ENCODE peak calls at places on chromosomes 2 and 18, in ten cellular contexts. One of them, this sample, is unnamed.

GRCh38 chr18:36663312-36663711 is 165.5 kb downstream of the TPGS2 start:
- DNase-seq in gastrocnemius medialis: no peak
- DNase-seq in CD8-positive, alpha-beta T cell: no peak
- DNase-seq in NCI-H69: no peak
- DNase-seq in kidney: no peak
- DNase-seq in H9: no peak
- DNase-seq in stimulated activated CD8-positive, alpha-beta memory T cell treated with anti-CD3 and anti-CD28 coated beads, Interleukin-2, amount 100 ng/mL, for 1 hour: no peak
- DNase-seq in NCI-H2081: no peak
- DNase-seq in nephron progenitor cell: no peak
- DNase-seq in LoVo: no peak
- DNase-seq in this sample: no peak

GRCh38 chr18:28063181-28063790 is 113.6 kb downstream of the CDH2 start:
- DNase-seq in CD8-positive, alpha-beta T cell: no peak
- DNase-seq in NCI-H69: no peak
- DNase-seq in nephron progenitor cell: no peak
- DNase-seq in gastrocnemius medialis: no peak
- DNase-seq in H9: no peak
- DNase-seq in LoVo: no peak
- DNase-seq in kidney: no peak
- DNase-seq in NCI-H2081: no peak
- DNase-seq in stimulated activated CD8-positive, alpha-beta memory T cell treated with anti-CD3 and anti-CD28 coated beads, Interleukin-2, amount 100 ng/mL, for 1 hour: no peak
- DNase-seq in this sample: no peak

GRCh38 chr18:59460060-59460395 is 101.0 kb upstream of the LMAN1 start:
- DNase-seq in CD8-positive, alpha-beta T cell: no peak
- DNase-seq in H9: no peak
- DNase-seq in stimulated activated CD8-positive, alpha-beta memory T cell treated with anti-CD3 and anti-CD28 coated beads, Interleukin-2, amount 100 ng/mL, for 1 hour: no peak
- DNase-seq in LoVo: no peak
- DNase-seq in NCI-H69: no peak
- DNase-seq in gastrocnemius medialis: no peak
- DNase-seq in NCI-H2081: no peak
- DNase-seq in kidney: no peak
- DNase-seq in nephron progenitor cell: no peak
- DNase-seq in this sample: no peak

GRCh38 chr2:238202326-238203103 is 980 bp downstream of the ILKAP start:
- DNase-seq in gastrocnemius medialis: no peak
- DNase-seq in kidney: no peak
- DNase-seq in nephron progenitor cell: no peak
- DNase-seq in H9: no peak
- DNase-seq in CD8-positive, alpha-beta T cell: no peak
- DNase-seq in stimulated activated CD8-positive, alpha-beta memory T cell treated with anti-CD3 and anti-CD28 coated beads, Interleukin-2, amount 100 ng/mL, for 1 hour: no peak
- DNase-seq in NCI-H69: peak
- DNase-seq in LoVo: no peak
- DNase-seq in NCI-H2081: no peak
- DNase-seq in this sample: no peak

GRCh38 chr18:62199629-62200028 is 12.6 kb downstream of the RELCH start:
- DNase-seq in gastrocnemius medialis: no peak
- DNase-seq in CD8-positive, alpha-beta T cell: no peak
- DNase-seq in stimulated activated CD8-positive, alpha-beta memory T cell treated with anti-CD3 and anti-CD28 coated beads, Interleukin-2, amount 100 ng/mL, for 1 hour: no peak
- DNase-seq in NCI-H69: no peak
- DNase-seq in kidney: no peak
- DNase-seq in LoVo: no peak
- DNase-seq in NCI-H2081: no peak
- DNase-seq in H9: no peak
- DNase-seq in nephron progenitor cell: no peak
- DNase-seq in this sample: no peak

GRCh38 chr18:35776481-35776880 is 194.9 kb downstream of the GALNT1 start:
- DNase-seq in NCI-H69: no peak
- DNase-seq in H9: no peak
- DNase-seq in gastrocnemius medialis: no peak
- DNase-seq in nephron progenitor cell: no peak
- DNase-seq in stimulated activated CD8-positive, alpha-beta memory T cell treated with anti-CD3 and anti-CD28 coated beads, Interleukin-2, amount 100 ng/mL, for 1 hour: no peak
- DNase-seq in kidney: no peak
- DNase-seq in LoVo: no peak
- DNase-seq in NCI-H2081: no peak
- DNase-seq in CD8-positive, alpha-beta T cell: no peak
- DNase-seq in this sample: no peak

GRCh38 chr18:40935423-40935822 is 1019.6 kb upstream of the PIK3C3 start:
- DNase-seq in NCI-H69: peak
- DNase-seq in gastrocnemius medialis: no peak
- DNase-seq in H9: no peak
- DNase-seq in nephron progenitor cell: no peak
- DNase-seq in NCI-H2081: peak
- DNase-seq in LoVo: peak
- DNase-seq in CD8-positive, alpha-beta T cell: no peak
- DNase-seq in kidney: no peak
- DNase-seq in stimulated activated CD8-positive, alpha-beta memory T cell treated with anti-CD3 and anti-CD28 coated beads, Interleukin-2, amount 100 ng/mL, for 1 hour: no peak
- DNase-seq in this sample: no peak

GRCh38 chr2:877747-878146 is 72.9 kb upstream of the SNTG2 start:
- DNase-seq in NCI-H2081: no peak
- DNase-seq in NCI-H69: no peak
- DNase-seq in H9: peak
- DNase-seq in LoVo: no peak
- DNase-seq in stimulated activated CD8-positive, alpha-beta memory T cell treated with anti-CD3 and anti-CD28 coated beads, Interleukin-2, amount 100 ng/mL, for 1 hour: no peak
- DNase-seq in gastrocnemius medialis: no peak
- DNase-seq in nephron progenitor cell: no peak
- DNase-seq in kidney: no peak
- DNase-seq in CD8-positive, alpha-beta T cell: no peak
- DNase-seq in this sample: no peak

GRCh38 chr2:69781321-69782248 is 39.7 kb downstream of the ANXA4 start:
- DNase-seq in nephron progenitor cell: no peak
- DNase-seq in NCI-H2081: no peak
- DNase-seq in kidney: no peak
- DNase-seq in LoVo: peak
- DNase-seq in gastrocnemius medialis: no peak
- DNase-seq in stimulated activated CD8-positive, alpha-beta memory T cell treated with anti-CD3 and anti-CD28 coated beads, Interleukin-2, amount 100 ng/mL, for 1 hour: no peak
- DNase-seq in CD8-positive, alpha-beta T cell: no peak
- DNase-seq in H9: no peak
- DNase-seq in NCI-H69: peak
- DNase-seq in this sample: no peak

GRCh38 chr2:51218057-51218456 is 186.1 kb upstream of the NRXN1 start:
- DNase-seq in NCI-H69: no peak
- DNase-seq in stimulated activated CD8-positive, alpha-beta memory T cell treated with anti-CD3 and anti-CD28 coated beads, Interleukin-2, amount 100 ng/mL, for 1 hour: no peak
- DNase-seq in NCI-H2081: no peak
- DNase-seq in kidney: no peak
- DNase-seq in LoVo: no peak
- DNase-seq in H9: no peak
- DNase-seq in nephron progenitor cell: no peak
- DNase-seq in gastrocnemius medialis: no peak
- DNase-seq in CD8-positive, alpha-beta T cell: no peak
- DNase-seq in this sample: no peak

GRCh38 chr2:210475726-210476125 is 833 bp downstream of the LANCL1 start:
- DNase-seq in H9: no peak
- DNase-seq in CD8-positive, alpha-beta T cell: no peak
- DNase-seq in LoVo: no peak
- DNase-seq in kidney: no peak
- DNase-seq in nephron progenitor cell: no peak
- DNase-seq in gastrocnemius medialis: no peak
- DNase-seq in NCI-H69: peak
- DNase-seq in stimulated activated CD8-positive, alpha-beta memory T cell treated with anti-CD3 and anti-CD28 coated beads, Interleukin-2, amount 100 ng/mL, for 1 hour: no peak
- DNase-seq in NCI-H2081: peak
- DNase-seq in this sample: no peak

GRCh38 chr2:201962766-201963555 is 70.7 kb upstream of the FZD7 start:
- DNase-seq in kidney: peak
- DNase-seq in LoVo: no peak
- DNase-seq in gastrocnemius medialis: no peak
- DNase-seq in H9: no peak
- DNase-seq in NCI-H69: peak
- DNase-seq in CD8-positive, alpha-beta T cell: no peak
- DNase-seq in stimulated activated CD8-positive, alpha-beta memory T cell treated with anti-CD3 and anti-CD28 coated beads, Interleukin-2, amount 100 ng/mL, for 1 hour: no peak
- DNase-seq in nephron progenitor cell: no peak
- DNase-seq in NCI-H2081: peak
- DNase-seq in this sample: no peak

GRCh38 chr2:141027221-141027620 is 1103.6 kb downstream of the LRP1B start:
- DNase-seq in CD8-positive, alpha-beta T cell: no peak
- DNase-seq in LoVo: no peak
- DNase-seq in stimulated activated CD8-positive, alpha-beta memory T cell treated with anti-CD3 and anti-CD28 coated beads, Interleukin-2, amount 100 ng/mL, for 1 hour: no peak
- DNase-seq in NCI-H69: no peak
- DNase-seq in gastrocnemius medialis: no peak
- DNase-seq in kidney: no peak
- DNase-seq in H9: no peak
- DNase-seq in nephron progenitor cell: no peak
- DNase-seq in NCI-H2081: no peak
- DNase-seq in this sample: no peak

GRCh38 chr2:27795093-27795834 is 23.7 kb downstream of the MRPL33 start:
- DNase-seq in nephron progenitor cell: no peak
- DNase-seq in gastrocnemius medialis: no peak
- DNase-seq in LoVo: no peak
- DNase-seq in H9: no peak
- DNase-seq in NCI-H69: no peak
- DNase-seq in stimulated activated CD8-positive, alpha-beta memory T cell treated with anti-CD3 and anti-CD28 coated beads, Interleukin-2, amount 100 ng/mL, for 1 hour: no peak
- DNase-seq in CD8-positive, alpha-beta T cell: no peak
- DNase-seq in kidney: no peak
- DNase-seq in NCI-H2081: no peak
- DNase-seq in this sample: no peak

GRCh38 chr2:160228141-160228963 is 28.3 kb upstream of the ITGB6 start:
- DNase-seq in NCI-H69: no peak
- DNase-seq in stimulated activated CD8-positive, alpha-beta memory T cell treated with anti-CD3 and anti-CD28 coated beads, Interleukin-2, amount 100 ng/mL, for 1 hour: no peak
- DNase-seq in LoVo: peak
- DNase-seq in H9: no peak
- DNase-seq in gastrocnemius medialis: no peak
- DNase-seq in NCI-H2081: no peak
- DNase-seq in nephron progenitor cell: no peak
- DNase-seq in CD8-positive, alpha-beta T cell: no peak
- DNase-seq in kidney: no peak
- DNase-seq in this sample: no peak

GRCh38 chr2:29226808-29227207 is 111.6 kb downstream of the CLIP4 start:
- DNase-seq in gastrocnemius medialis: no peak
- DNase-seq in stimulated activated CD8-positive, alpha-beta memory T cell treated with anti-CD3 and anti-CD28 coated beads, Interleukin-2, amount 100 ng/mL, for 1 hour: no peak
- DNase-seq in H9: no peak
- DNase-seq in CD8-positive, alpha-beta T cell: no peak
- DNase-seq in NCI-H2081: no peak
- DNase-seq in LoVo: no peak
- DNase-seq in nephron progenitor cell: no peak
- DNase-seq in kidney: no peak
- DNase-seq in NCI-H69: no peak
- DNase-seq in this sample: no peak

GRCh38 chr2:6074303-6074702 is 382.1 kb downstream of the SOX11 start:
- DNase-seq in CD8-positive, alpha-beta T cell: no peak
- DNase-seq in nephron progenitor cell: no peak
- DNase-seq in kidney: no peak
- DNase-seq in NCI-H2081: no peak
- DNase-seq in stimulated activated CD8-positive, alpha-beta memory T cell treated with anti-CD3 and anti-CD28 coated beads, Interleukin-2, amount 100 ng/mL, for 1 hour: no peak
- DNase-seq in NCI-H69: no peak
- DNase-seq in H9: no peak
- DNase-seq in gastrocnemius medialis: no peak
- DNase-seq in LoVo: no peak
- DNase-seq in this sample: no peak

GRCh38 chr2:85326946-85327756 is 638 bp downstream of the TGOLN2 start:
- DNase-seq in gastrocnemius medialis: peak
- DNase-seq in stimulated activated CD8-positive, alpha-beta memory T cell treated with anti-CD3 and anti-CD28 coated beads, Interleukin-2, amount 100 ng/mL, for 1 hour: peak
- DNase-seq in nephron progenitor cell: peak
- DNase-seq in kidney: peak
- DNase-seq in CD8-positive, alpha-beta T cell: peak
- DNase-seq in LoVo: no peak
- DNase-seq in NCI-H69: peak
- DNase-seq in H9: peak
- DNase-seq in NCI-H2081: peak
- DNase-seq in this sample: no peak

GRCh38 chr18:11791131-11791530 is 60.1 kb upstream of the CHMP1B start:
- DNase-seq in NCI-H69: no peak
- DNase-seq in nephron progenitor cell: no peak
- DNase-seq in kidney: no peak
- DNase-seq in stimulated activated CD8-positive, alpha-beta memory T cell treated with anti-CD3 and anti-CD28 coated beads, Interleukin-2, amount 100 ng/mL, for 1 hour: no peak
- DNase-seq in CD8-positive, alpha-beta T cell: no peak
- DNase-seq in NCI-H2081: no peak
- DNase-seq in gastrocnemius medialis: no peak
- DNase-seq in LoVo: no peak
- DNase-seq in H9: no peak
- DNase-seq in this sample: no peak

GRCh38 chr18:13159579-13159978 is 59.0 kb upstream of the LDLRAD4 start:
- DNase-seq in nephron progenitor cell: peak
- DNase-seq in LoVo: peak
- DNase-seq in stimulated activated CD8-positive, alpha-beta memory T cell treated with anti-CD3 and anti-CD28 coated beads, Interleukin-2, amount 100 ng/mL, for 1 hour: no peak
- DNase-seq in NCI-H2081: peak
- DNase-seq in NCI-H69: peak
- DNase-seq in CD8-positive, alpha-beta T cell: no peak
- DNase-seq in kidney: no peak
- DNase-seq in gastrocnemius medialis: no peak
- DNase-seq in H9: peak
- DNase-seq in this sample: peak

GRCh38 chr2:15169326-15170038 is 391.7 kb downstream of the NBAS start:
- DNase-seq in NCI-H69: no peak
- DNase-seq in nephron progenitor cell: no peak
- DNase-seq in gastrocnemius medialis: no peak
- DNase-seq in CD8-positive, alpha-beta T cell: no peak
- DNase-seq in stimulated activated CD8-positive, alpha-beta memory T cell treated with anti-CD3 and anti-CD28 coated beads, Interleukin-2, amount 100 ng/mL, for 1 hour: no peak
- DNase-seq in LoVo: no peak
- DNase-seq in NCI-H2081: no peak
- DNase-seq in H9: no peak
- DNase-seq in kidney: no peak
- DNase-seq in this sample: no peak

GRCh38 chr2:27006602-27007415 is 26.0 kb upstream of the TMEM214 start:
- DNase-seq in gastrocnemius medialis: no peak
- DNase-seq in H9: no peak
- DNase-seq in nephron progenitor cell: no peak
- DNase-seq in LoVo: no peak
- DNase-seq in NCI-H69: no peak
- DNase-seq in kidney: no peak
- DNase-seq in CD8-positive, alpha-beta T cell: no peak
- DNase-seq in NCI-H2081: no peak
- DNase-seq in stimulated activated CD8-positive, alpha-beta memory T cell treated with anti-CD3 and anti-CD28 coated beads, Interleukin-2, amount 100 ng/mL, for 1 hour: no peak
- DNase-seq in this sample: no peak

GRCh38 chr2:127176371-127177311 is 43.5 kb downstream of the CYP27C1 start:
- DNase-seq in kidney: peak
- DNase-seq in CD8-positive, alpha-beta T cell: no peak
- DNase-seq in LoVo: no peak
- DNase-seq in NCI-H69: peak
- DNase-seq in gastrocnemius medialis: peak
- DNase-seq in stimulated activated CD8-positive, alpha-beta memory T cell treated with anti-CD3 and anti-CD28 coated beads, Interleukin-2, amount 100 ng/mL, for 1 hour: no peak
- DNase-seq in NCI-H2081: no peak
- DNase-seq in nephron progenitor cell: peak
- DNase-seq in H9: no peak
- DNase-seq in this sample: no peak

GRCh38 chr2:65277791-65278449 is 50.3 kb downstream of the ACTR2 start:
- DNase-seq in H9: no peak
- DNase-seq in nephron progenitor cell: no peak
- DNase-seq in NCI-H2081: no peak
- DNase-seq in LoVo: no peak
- DNase-seq in kidney: no peak
- DNase-seq in gastrocnemius medialis: no peak
- DNase-seq in NCI-H69: no peak
- DNase-seq in CD8-positive, alpha-beta T cell: no peak
- DNase-seq in stimulated activated CD8-positive, alpha-beta memory T cell treated with anti-CD3 and anti-CD28 coated beads, Interleukin-2, amount 100 ng/mL, for 1 hour: no peak
- DNase-seq in this sample: no peak

GRCh38 chr2:213411582-213412289 is 127.5 kb downstream of the SPAG16 start:
- DNase-seq in gastrocnemius medialis: no peak
- DNase-seq in CD8-positive, alpha-beta T cell: no peak
- DNase-seq in NCI-H69: no peak
- DNase-seq in H9: no peak
- DNase-seq in stimulated activated CD8-positive, alpha-beta memory T cell treated with anti-CD3 and anti-CD28 coated beads, Interleukin-2, amount 100 ng/mL, for 1 hour: no peak
- DNase-seq in NCI-H2081: no peak
- DNase-seq in kidney: no peak
- DNase-seq in LoVo: peak
- DNase-seq in nephron progenitor cell: no peak
- DNase-seq in this sample: no peak

GRCh38 chr2:85583667-85584353 is 421 bp upstream of the VAMP5 start:
- DNase-seq in stimulated activated CD8-positive, alpha-beta memory T cell treated with anti-CD3 and anti-CD28 coated beads, Interleukin-2, amount 100 ng/mL, for 1 hour: no peak
- DNase-seq in LoVo: no peak
- DNase-seq in gastrocnemius medialis: no peak
- DNase-seq in NCI-H69: no peak
- DNase-seq in H9: no peak
- DNase-seq in CD8-positive, alpha-beta T cell: no peak
- DNase-seq in nephron progenitor cell: no peak
- DNase-seq in NCI-H2081: no peak
- DNase-seq in kidney: peak
- DNase-seq in this sample: peak

GRCh38 chr2:25700221-25700660 is 26.9 kb upstream of the DTNB start:
- DNase-seq in stimulated activated CD8-positive, alpha-beta memory T cell treated with anti-CD3 and anti-CD28 coated beads, Interleukin-2, amount 100 ng/mL, for 1 hour: no peak
- DNase-seq in CD8-positive, alpha-beta T cell: no peak
- DNase-seq in H9: peak
- DNase-seq in kidney: no peak
- DNase-seq in nephron progenitor cell: peak
- DNase-seq in NCI-H69: peak
- DNase-seq in LoVo: peak
- DNase-seq in gastrocnemius medialis: no peak
- DNase-seq in NCI-H2081: peak
- DNase-seq in this sample: no peak

GRCh38 chr2:205704101-205704741 is 21.9 kb downstream of the NRP2 start:
- DNase-seq in H9: no peak
- DNase-seq in stimulated activated CD8-positive, alpha-beta memory T cell treated with anti-CD3 and anti-CD28 coated beads, Interleukin-2, amount 100 ng/mL, for 1 hour: no peak
- DNase-seq in NCI-H2081: no peak
- DNase-seq in nephron progenitor cell: no peak
- DNase-seq in NCI-H69: no peak
- DNase-seq in CD8-positive, alpha-beta T cell: no peak
- DNase-seq in kidney: no peak
- DNase-seq in gastrocnemius medialis: no peak
- DNase-seq in LoVo: no peak
- DNase-seq in this sample: no peak

This sample was measured in activated CD4-positive, CD25-positive, alpha-beta regulatory T cell.